ENCODE peak calls at places on chromosomes 12 and 14, in seven cellular contexts. L, X, H, W, E, K and U are unnamed samples.

GRCh38 chr14:89308232-89308959 is 108.6 kb downstream of the FOXN3 start:
- DNase-seq in L (no peak), X (no peak), H (no peak), W (peak; percentile 54), E (no peak), K (no peak), U (no peak)

GRCh38 chr14:76352639-76353281 is 23.2 kb upstream of the ESRRB start:
- DNase-seq in L (peak; percentile 12), X (peak; percentile 69), H (peak; percentile 69), W (peak; percentile 26), E (peak; percentile 38), K (peak; percentile 97), U (peak; percentile 84)

GRCh38 chr14:52015411-52016030 is 26.2 kb downstream of the RTRAF start:
- DNase-seq in L (peak; percentile 28), X (peak; percentile 72), H (no peak), W (peak; percentile 17), E (no peak), K (peak; percentile 61), U (peak; percentile 67)

GRCh38 chr12:71439613-71440392 is at the start of gene LGR5:
- DNase-seq in L (no peak), X (peak; percentile 84), H (peak; percentile 69), W (peak; percentile 7), E (peak; percentile 39), K (peak; percentile 73), U (peak; percentile 76)

GRCh38 chr14:64610049-64610746 is 60.4 kb downstream of the PPP1R36 start:
- DNase-seq in L (no peak), X (no peak), H (no peak), W (no peak), E (no peak), K (peak; percentile 14), U (no peak)

GRCh38 chr12:47276253-47277070 is 196.7 kb upstream of the AMIGO2 start:
- DNase-seq in L (no peak), X (no peak), H (no peak), W (peak; percentile 79), E (peak; percentile 55), K (no peak), U (no peak)

GRCh38 chr14:54354096-54354495 is 42.7 kb upstream of the CDKN3 start:
- DNase-seq in L (no peak), X (no peak), H (no peak), W (no peak), E (no peak), K (peak; percentile 23), U (no peak)

GRCh38 chr14:23657959-23658470 is 21.9 kb downstream of the DHRS2 start:
- DNase-seq in L (no peak), X (no peak), H (no peak), W (no peak), E (no peak), K (no peak), U (no peak)

GRCh38 chr12:4483885-4484823 is 38.5 kb upstream of the FGF6 start:
- DNase-seq in L (no peak), X (no peak), H (no peak), W (no peak), E (no peak), K (no peak), U (no peak)

GRCh38 chr12:121240484-121241202 is 30.7 kb downstream of the P2RX4 start:
- DNase-seq in L (no peak), X (peak; percentile 40), H (no peak), W (no peak), E (no peak), K (peak; percentile 61), U (peak; percentile 69)

GRCh38 chr12:58629376-58629775 is 290.9 kb downstream of the LRIG3 start:
- DNase-seq in L (no peak), X (no peak), H (no peak), W (peak; percentile 54), E (peak; percentile 3), K (no peak), U (no peak)

GRCh38 chr14:100750762-100751699 is 24.3 kb downstream of the DLK1 start:
- DNase-seq in L (no peak), X (no peak), H (no peak), W (no peak), E (no peak), K (no peak), U (peak; percentile 13)

GRCh38 chr12:108332791-108333382 is 6.2 kb downstream of the CMKLR1 start:
- DNase-seq in L (peak; percentile 38), X (peak; percentile 19), H (no peak), W (no peak), E (no peak), K (no peak), U (no peak)

GRCh38 chr14:67941456-67942018 is 122.0 kb downstream of the RAD51B start:
- DNase-seq in L (no peak), X (peak; percentile 11), H (peak; percentile 18), W (peak; percentile 38), E (peak; percentile 58), K (no peak), U (no peak)

GRCh38 chr14:58832010-58832409 is 194.2 kb downstream of the DACT1 start:
- DNase-seq in L (no peak), X (no peak), H (no peak), W (no peak), E (no peak), K (no peak), U (no peak)

GRCh38 chr12:50862316-50862715 is 19.6 kb downstream of the TMPRSS12 start:
- DNase-seq in L (no peak), X (no peak), H (no peak), W (peak; percentile 77), E (peak; percentile 60), K (no peak), U (no peak)

GRCh38 chr14:99287269-99287942 is 15.4 kb upstream of the BCL11B start:
- DNase-seq in L (no peak), X (no peak), H (no peak), W (no peak), E (no peak), K (peak; percentile 29), U (no peak)

GRCh38 chr14:28677381-28677780 is 89.2 kb upstream of the FOXG1 start:
- DNase-seq in L (no peak), X (peak; percentile 14), H (no peak), W (no peak), E (no peak), K (no peak), U (no peak)

GRCh38 chr12:102232446-102232845 is 34.8 kb upstream of the PMCH start:
- DNase-seq in L (no peak), X (no peak), H (no peak), W (peak; percentile 35), E (no peak), K (no peak), U (no peak)

DNA sequence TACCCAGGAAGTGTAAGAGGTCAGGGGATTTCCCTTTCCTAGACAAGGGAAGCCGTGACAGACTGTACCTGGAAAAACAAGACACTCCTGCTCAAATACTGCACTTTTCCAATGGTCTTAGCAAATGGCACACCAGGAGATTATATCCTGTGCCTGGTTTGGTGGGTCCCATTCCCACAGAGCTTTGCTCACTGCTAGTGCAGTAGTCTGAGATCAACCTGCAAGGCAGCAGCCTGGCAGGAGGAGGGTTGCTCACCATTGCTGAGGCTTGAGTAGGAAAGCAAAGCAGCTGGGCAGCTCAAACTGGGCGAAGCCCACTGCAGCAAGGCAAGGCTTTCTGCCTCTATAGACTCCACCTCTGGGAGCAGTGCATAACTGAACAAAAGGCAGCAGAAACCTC is 1.0 kb upstream of the RDH16 start:
- DNase-seq in L (no peak), X (no peak), H (no peak), W (no peak), E (no peak), K (no peak), U (no peak)
- H3K18ac ChIP-seq in L (no peak overlapping the region), X (no peak overlapping the region), H (no peak overlapping the region), W (no peak overlapping the region), E (no peak overlapping the region), K (no peak overlapping the region), U (no peak overlapping the region)

GRCh38 chr14:32327255-32327961 is 1.7 kb upstream of the AKAP6 start:
- DNase-seq in L (no peak), X (no peak), H (no peak), W (no peak), E (no peak), K (no peak), U (no peak)

GRCh38 chr14:32319368-32320049 is 9.6 kb upstream of the AKAP6 start:
- DNase-seq in L (no peak), X (no peak), H (no peak), W (no peak), E (peak; percentile 40), K (no peak), U (no peak)

GRCh38 chr14:32329146-32329545 is at the start of gene AKAP6:
- DNase-seq in L (no peak), X (peak; percentile 64), H (peak; percentile 72), W (no peak), E (peak; percentile 30), K (no peak), U (no peak)

GRCh38 chr14:32329690-32330290 is 692 bp downstream of the AKAP6 start:
- DNase-seq in L (no peak), X (no peak), H (no peak), W (no peak), E (no peak), K (no peak), U (no peak)

DNA sequence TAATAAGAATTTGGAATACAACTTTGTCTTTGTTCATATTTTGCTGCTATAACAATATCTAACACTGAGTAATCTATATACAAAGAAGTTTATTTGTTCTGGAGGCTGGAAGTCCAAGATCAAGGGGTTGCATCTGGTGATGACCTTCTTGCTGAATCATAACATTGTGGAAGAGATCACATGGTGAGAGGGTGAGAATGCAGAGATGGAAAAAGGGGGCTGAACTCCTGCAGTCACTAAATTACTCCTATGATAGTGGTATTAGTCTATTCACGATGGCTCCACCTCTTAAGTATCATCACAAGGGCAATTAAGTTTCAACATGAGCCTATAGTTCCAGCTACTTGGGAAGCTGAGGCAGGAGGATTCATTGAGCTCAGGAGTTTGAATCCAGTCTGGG is 4.5 kb upstream of the AKAP6 start:
- DNase-seq in L (no peak), X (no peak), H (no peak), W (no peak), E (peak; percentile 49), K (no peak), U (no peak)
- H3K18ac ChIP-seq in L (no peak overlapping the region), X (no peak overlapping the region), H (no peak overlapping the region), W (no peak overlapping the region), E (no peak overlapping the region), K (no peak overlapping the region), U (no peak overlapping the region)

GRCh38 chr12:79687711-79688270 is 3.0 kb downstream of the PAWR start:
- DNase-seq in L (no peak), X (no peak), H (peak; percentile 23), W (peak; percentile 4), E (peak; percentile 33), K (no peak), U (no peak)

GRCh38 chr12:79685068-79685467 is 5.7 kb downstream of the PAWR start:
- DNase-seq in L (no peak), X (no peak), H (no peak), W (peak; percentile 88), E (peak; percentile 76), K (no peak), U (no peak)

GRCh38 chr12:79689041-79689476 is 1.7 kb downstream of the PAWR start:
- DNase-seq in L (no peak), X (peak; percentile 33), H (no peak), W (no peak), E (no peak), K (no peak), U (no peak)

GRCh38 chr12:79688376-79689040 is 2.3 kb downstream of the PAWR start:
- DNase-seq in L (no peak), X (no peak), H (no peak), W (no peak), E (peak; percentile 9), K (no peak), U (no peak)

GRCh38 chr12:79686171-79686570 is 4.6 kb downstream of the PAWR start:
- DNase-seq in L (no peak), X (no peak), H (no peak), W (no peak), E (no peak), K (no peak), U (no peak)
- H3K18ac ChIP-seq in L (no peak overlapping the region), X (no peak overlapping the region), H (no peak overlapping the region), W (no peak overlapping the region), E (no peak overlapping the region), K (no peak overlapping the region), U (no peak overlapping the region)

GRCh38 chr14:93024493-93024892 is 91.2 kb downstream of the ITPK1 start:
- DNase-seq in L (no peak), X (no peak), H (no peak), W (no peak), E (no peak), K (no peak), U (no peak)
- H3K18ac ChIP-seq in L (no peak overlapping the region), X (no peak overlapping the region), H (peak overlapping the region; percentile 86), W (no peak overlapping the region), E (no peak overlapping the region), K (no peak overlapping the region), U (no peak overlapping the region)